ENCODE peak calls at places on chromosomes 12 and 14, in four cellular contexts. L, N, J and E are unnamed samples.
A peak's percentile ranks its signal among the peaks of the same experiment; 100 is the strongest.

GRCh38 chr12:948238-948637 is 1.3 kb downstream of the RAD52 start:
- DNase-seq in L (no peak), N (no peak), J (no peak), E (no peak)

GRCh38 chr14:75222208-75222701 is 45.8 kb upstream of the TMED10 start:
- DNase-seq in L (no peak), N (no peak), J (no peak), E (no peak)

GRCh38 chr14:76133103-76133502 is 18.6 kb upstream of the GPATCH2L start:
- DNase-seq in L (no peak), N (no peak), J (no peak), E (no peak)

GRCh38 chr12:112887542-112887941 is 19.2 kb upstream of the OAS1 start:
- DNase-seq in L (no peak), N (no peak), J (no peak), E (no peak)

GRCh38 chr14:75123991-75124390 is 2.9 kb downstream of the NEK9 start:
- DNase-seq in L (no peak), N (no peak), J (no peak), E (no peak)

GRCh38 chr12:132773077-132774020 is 11.7 kb upstream of the ANKLE2 start:
- DNase-seq in L (no peak), N (no peak), J (no peak), E (no peak)

GRCh38 chr14:68941820-68942219 is 37.3 kb downstream of the ACTN1 start:
- DNase-seq in L (no peak), N (no peak), J (no peak), E (no peak)

GRCh38 chr12:132144115-132145071 is at the start of the genes DDX51 and NOC4L:
- DNase-seq in L (peak; percentile 95), N (peak; percentile 91), J (peak; percentile 92), E (peak; percentile 95)

GRCh38 chr12:22248079-22248478 is 86.4 kb downstream of the ST8SIA1 start:
- DNase-seq in L (no peak), N (no peak), J (no peak), E (no peak)

GRCh38 chr14:104966261-104967143 is 11.7 kb downstream of the AHNAK2 start:
- DNase-seq in L (no peak), N (no peak), J (no peak), E (no peak)

GRCh38 chr14:45198551-45198950 is 54.5 kb downstream of the MIS18BP1 start:
- DNase-seq in L (no peak), N (no peak), J (no peak), E (no peak)

GRCh38 chr14:59811850-59812249 is 58.7 kb downstream of the RTN1 start:
- DNase-seq in L (no peak), N (no peak), J (no peak), E (no peak)

GRCh38 chr14:69625299-69626131 is 14.1 kb downstream of the SUSD6 start:
- DNase-seq in L (no peak), N (no peak), J (peak; percentile 38), E (peak; percentile 12)

GRCh38 chr12:126907900-126908764 is 1358.8 kb upstream of the TMEM132C start:
- DNase-seq in L (no peak), N (no peak), J (no peak), E (no peak)

GRCh38 chr12:121241203-121241970 is 31.5 kb downstream of the P2RX4 start:
- DNase-seq in L (peak; percentile 47), N (no peak), J (no peak), E (no peak)

GRCh38 chr12:62332598-62332997 is 72.4 kb downstream of the USP15 start:
- DNase-seq in L (no peak), N (no peak), J (no peak), E (no peak)

GRCh38 chr12:80268924-80269749 is 169.8 kb downstream of the OTOGL start:
- DNase-seq in L (no peak), N (no peak), J (no peak), E (no peak)

GRCh38 chr14:99523661-99524050 is 42.4 kb downstream of the CCNK start:
- DNase-seq in L (no peak), N (no peak), J (no peak), E (no peak)

GRCh38 chr14:64478634-64479250 is 13.4 kb downstream of the AKAP5 start:
- DNase-seq in L (no peak), N (no peak), J (no peak), E (no peak)

GRCh38 chr14:97791072-97791471 is 993.9 kb downstream of the VRK1 start:
- DNase-seq in L (no peak), N (no peak), J (no peak), E (no peak)

GRCh38 chr14:96901227-96901626 is 104.0 kb downstream of the VRK1 start:
- DNase-seq in L (no peak), N (no peak), J (no peak), E (no peak)

GRCh38 chr12:126219139-126219538 is 1153.9 kb downstream of the AACS start:
- DNase-seq in L (no peak), N (no peak), J (no peak), E (no peak)

GRCh38 chr12:129903092-129903945 is 506 bp downstream of the TMEM132D start:
- DNase-seq in L (no peak), N (no peak), J (no peak), E (no peak)

GRCh38 chr12:54146506-54147145 is 42.2 kb downstream of the SMUG1 start:
- DNase-seq in L (no peak), N (no peak), J (no peak), E (no peak)

GRCh38 chr12:41230756-41231155 is 42.6 kb downstream of the PDZRN4 start:
- DNase-seq in L (no peak), N (no peak), J (no peak), E (no peak)

GRCh38 chr12:67920432-67920831 is 68.8 kb upstream of the IFNG-AS1 start:
- DNase-seq in L (no peak), N (no peak), J (no peak), E (no peak)

GRCh38 chr12:130076752-130077151 is 85.5 kb upstream of the FZD10 start:
- DNase-seq in L (no peak), N (no peak), J (no peak), E (no peak)

GRCh38 chr12:18750087-18750486 is 12.2 kb downstream of the CAPZA3 start:
- DNase-seq in L (no peak), N (no peak), J (no peak), E (no peak)

GRCh38 chr12:29448157-29448556 is 49.3 kb downstream of the OVCH1 start:
- DNase-seq in L (no peak), N (no peak), J (no peak), E (no peak)

GRCh38 chr12:87848248-87848868 is 180.8 kb downstream of the C12orf50 start:
- DNase-seq in L (no peak), N (peak; percentile 47), J (no peak), E (no peak)

GRCh38 chr12:77133566-77133965 is 68.2 kb upstream of the E2F7 start:
- DNase-seq in L (peak; percentile 33), N (no peak), J (no peak), E (no peak)

GRCh38 chr12:7899755-7900154 is 27.0 kb upstream of the SLC2A14 start:
- DNase-seq in L (no peak), N (no peak), J (no peak), E (no peak)

GRCh38 chr14:62451221-62451620 is 594.0 kb downstream of the KCNH5 start:
- DNase-seq in L (no peak), N (no peak), J (no peak), E (no peak)

GRCh38 chr14:102316048-102316745 is 3.3 kb upstream of the ZNF839 start:
- DNase-seq in L (peak; percentile 72), N (peak; percentile 75), J (no peak), E (no peak)

GRCh38 chr14:68470361-68470760 is 322.5 kb downstream of the ZFP36L1 start:
- DNase-seq in L (no peak), N (no peak), J (no peak), E (no peak)

GRCh38 chr14:25014440-25014839 is 35.5 kb downstream of the STXBP6 start:
- DNase-seq in L (no peak), N (no peak), J (no peak), E (no peak)

GRCh38 chr14:101222362-101223090 is 319.0 kb upstream of the RTL1 start:
- DNase-seq in L (no peak), N (no peak), J (no peak), E (no peak)